ENCODE peak calls at places on chromosomes 1 and 21, in five cellular contexts. C, F, Z, P and V are unnamed samples.
A peak's percentile ranks its signal among the peaks of the same experiment; 100 is the strongest.

GRCh38 chr1:50978852-50979781 is 9.1 kb downstream of the CDKN2C start:
- DNase-seq in C (no peak), P (no peak), Z (no peak), F (no peak), V (no peak)

GRCh38 chr1:15584489-15585363 is at the start of gene AGMAT:
- DNase-seq in F (no peak), P (peak; percentile 19), Z (peak; percentile 81), C (peak; percentile 33), V (peak; percentile 50)

GRCh38 chr1:221809101-221810029 is 67.5 kb upstream of the DUSP10 start:
- DNase-seq in Z (no peak), P (no peak), F (no peak), C (no peak), V (no peak)

GRCh38 chr1:5951846-5952410 is 40.3 kb downstream of the NPHP4 start:
- DNase-seq in F (no peak), Z (no peak), P (no peak), C (no peak), V (no peak)

GRCh38 chr1:180953791-180954721 is 41.4 kb downstream of the KIAA1614 start:
- DNase-seq in P (peak; percentile 65), Z (peak; percentile 71), F (no peak), C (peak; percentile 81), V (peak; percentile 65)

GRCh38 chr21:36471254-36471723 is 8.6 kb downstream of the CLDN14 start:
- DNase-seq in F (peak; percentile 79), C (no peak), Z (peak; percentile 26), P (no peak), V (no peak)

GRCh38 chr1:14778882-14779594 is 180.6 kb downstream of the KAZN start:
- DNase-seq in C (no peak), P (no peak), F (no peak), Z (peak; percentile 53), V (peak; percentile 58)

GRCh38 chr1:55718758-55719671 is 503.9 kb upstream of the USP24 start:
- DNase-seq in C (peak; percentile 53), F (peak; percentile 99), P (peak; percentile 20), Z (peak; percentile 25), V (no peak)

GRCh38 chr21:18529253-18529652 is 125.7 kb upstream of the TMPRSS15 start:
- DNase-seq in P (no peak), Z (no peak), C (no peak), F (no peak), V (no peak)

GRCh38 chr1:10791117-10791951 is 5.1 kb downstream of the CASZ1 start:
- DNase-seq in C (no peak), P (no peak), F (peak; percentile 60), Z (no peak), V (no peak)

GRCh38 chr1:10790155-10790707 is 6.2 kb downstream of the CASZ1 start:
- DNase-seq in Z (no peak), P (no peak), F (no peak), C (no peak), V (no peak)

GRCh38 chr1:10795305-10796021 is 983 bp downstream of the CASZ1 start:
- DNase-seq in C (peak; percentile 58), F (no peak), Z (no peak), P (peak; percentile 37), V (peak; percentile 63)

GRCh38 chr1:10794724-10795304 is 1.6 kb downstream of the CASZ1 start:
- DNase-seq in P (peak; percentile 59), F (no peak), C (peak; percentile 74), Z (peak; percentile 18), V (no peak)

GRCh38 chr1:10793129-10793651 is 3.3 kb downstream of the CASZ1 start:
- DNase-seq in Z (no peak), P (no peak), F (peak; percentile 54), C (no peak), V (no peak)
- H3K27me3 ChIP-seq in Z (no peaks in the 10 kb centered on the region), P (peaks cover 49% of the 10 kb centered on the region), F (no peaks in the 10 kb centered on the region), C (peaks cover 12% of the 10 kb centered on the region), V (peaks cover 46% of the 10 kb centered on the region)

GRCh38 chr1:109598655-109599054 is 20.8 kb downstream of the GNAT2 start:
- DNase-seq in F (peak; percentile 30), P (no peak), C (no peak), Z (no peak), V (no peak)
- TF ChIP-seq CTCF in F (peak; percentile 53), P (no peak), C (no peak), Z (no peak), V (no peak)

GRCh38 chr21:44521928-44522752 is 17.9 kb downstream of the KRTAP10-1 start:
- DNase-seq in P (peak; percentile 7), F (no peak), C (no peak), Z (no peak), V (peak; percentile 43)

GRCh38 chr21:44520326-44521300 is 19.4 kb downstream of the KRTAP10-1 start:
- DNase-seq in C (no peak), F (no peak), Z (no peak), P (peak; percentile 7), V (peak; percentile 37)

GRCh38 chr21:44519346-44520325 is 20.4 kb downstream of the KRTAP10-1 start:
- DNase-seq in F (no peak), Z (no peak), C (no peak), P (peak; percentile 7), V (peak; percentile 32)

GRCh38 chr21:44522753-44523204 is 17.2 kb downstream of the KRTAP10-1 start:
- DNase-seq in P (no peak), Z (no peak), C (no peak), F (no peak), V (no peak)

GRCh38 chr21:44521301-44521927 is 18.6 kb downstream of the KRTAP10-1 start:
- DNase-seq in Z (no peak), C (no peak), F (no peak), P (peak; percentile 13), V (peak; percentile 44)
- H3K9me3 ChIP-seq in Z (peaks cover 14% of the 10 kb centered on the region), C (no peaks in the 10 kb centered on the region), F (no peaks in the 10 kb centered on the region), P (no peaks in the 10 kb centered on the region), V (no peaks in the 10 kb centered on the region)

DNA sequence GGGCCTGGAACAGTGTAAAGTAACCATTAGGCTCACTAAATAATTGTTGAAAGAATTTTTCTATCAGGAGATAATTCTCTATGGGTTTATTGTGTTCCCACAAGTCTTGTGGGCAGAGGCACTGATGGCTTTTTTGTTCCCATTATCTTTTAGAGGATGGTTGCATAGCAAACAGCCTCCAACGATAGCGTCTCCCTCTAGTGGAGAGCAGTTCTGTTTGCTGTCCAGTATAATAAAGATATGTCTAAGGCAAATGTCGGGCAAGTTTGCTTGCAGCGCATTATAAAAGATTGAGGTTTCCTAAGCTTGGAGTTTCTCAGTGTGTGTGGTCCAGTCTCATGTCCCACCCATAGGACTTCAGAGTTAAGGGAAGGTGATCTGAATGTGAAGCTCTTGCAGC is 1.3 kb upstream of the SLC6A17 start:
- DNase-seq in F (no peak), Z (peak; percentile 3), P (no peak), C (no peak), V (no peak)
- H3K27me3 ChIP-seq in F (peaks cover 31% of the 10 kb centered on the region), Z (no peaks in the 10 kb centered on the region), P (peaks cover 100% of the 10 kb centered on the region), C (peaks cover 93% of the 10 kb centered on the region), V (peaks cover 73% of the 10 kb centered on the region)